ENCODE peak calls at places on chromosomes 7 and 10, in five cellular contexts. M is neural progenitor cell, S is K562, K is GM23338, G is MM.1S. V is an unnamed sample.

GRCh38 chr10:122509323-122509722 is 48.0 kb downstream of the HTRA1 start:
- DNase-seq in G (no peak), S (no peak), K (no peak), M (no peak), V (no peak)

GRCh38 chr7:137954614-137955013 is 47.3 kb downstream of the CREB3L2 start:
- DNase-seq in K (no peak), M (no peak), G (no peak), S (no peak), V (no peak)

GRCh38 chr10:86167762-86168128 is 198.8 kb downstream of the GRID1 start:
- DNase-seq in S (no peak), M (no peak), K (no peak), G (no peak), V (no peak)

GRCh38 chr7:77699056-77699455 is 2.8 kb downstream of the RSBN1L start:
- DNase-seq in K (no peak), S (no peak), M (peak; percentile 34), G (no peak), V (peak; percentile 47)

GRCh38 chr7:116779222-116779621 is 83.2 kb upstream of the CAPZA2 start:
- DNase-seq in S (no peak), M (no peak), G (no peak), K (no peak), V (no peak)

GRCh38 chr7:121187676-121188075 is 141.1 kb upstream of the WNT16 start:
- DNase-seq in M (no peak), G (no peak), K (no peak), S (no peak), V (no peak)

GRCh38 chr10:97502916-97503315 is 4.2 kb downstream of the UBTD1 start:
- DNase-seq in G (no peak), K (no peak), S (no peak), M (no peak), V (no peak)

GRCh38 chr7:16753932-16754571 is 497 bp downstream of the TSPAN13 start:
- DNase-seq in K (peak; percentile 79), G (peak; percentile 9), M (peak; percentile 89), S (peak; percentile 55), V (peak; percentile 35)

GRCh38 chr10:70120417-70120816 is 12.2 kb downstream of the AIFM2 start:
- DNase-seq in K (no peak), G (no peak), M (no peak), S (no peak), V (no peak)

GRCh38 chr7:24898691-24899090 is 81.3 kb downstream of the OSBPL3 start:
- DNase-seq in M (no peak), S (no peak), K (no peak), G (no peak), V (peak; percentile 49)

GRCh38 chr10:79181680-79182079 is 112.9 kb downstream of the ZMIZ1 start:
- DNase-seq in M (peak; percentile 39), K (no peak), S (no peak), G (no peak), V (no peak)

GRCh38 chr7:143381427-143382125 is 431 bp downstream of the ZYX start:
- DNase-seq in M (peak; percentile 45), S (peak; percentile 47), G (no peak), K (no peak), V (no peak)

GRCh38 chr10:3525832-3526449 is 259.1 kb downstream of the KLF6 start:
- DNase-seq in G (no peak), K (no peak), M (no peak), S (peak; percentile 55), V (no peak)

GRCh38 chr7:153529100-153529499 is 523.1 kb upstream of the DPP6 start:
- DNase-seq in M (no peak), S (no peak), K (no peak), G (no peak), V (no peak)

GRCh38 chr10:92419740-92420553 is 129.0 kb downstream of the MARCHF5 start:
- DNase-seq in G (no peak), K (peak; percentile 86), S (no peak), M (peak; percentile 13), V (no peak)

GRCh38 chr7:42237891-42238531 is 1.0 kb upstream of the GLI3 start:
- DNase-seq in K (peak; percentile 85), G (peak; percentile 39), S (peak; percentile 18), M (peak; percentile 88), V (no peak)

GRCh38 chr10:36885746-36886145 is 239.7 kb upstream of the ANKRD30A start:
- DNase-seq in K (no peak), G (no peak), M (no peak), S (no peak), V (no peak)

GRCh38 chr7:19116121-19117080 is 1.0 kb downstream of the TWIST1 start:
- DNase-seq in M (peak; percentile 64), G (peak; percentile 24), K (peak; percentile 63), S (no peak), V (no peak)

GRCh38 chr7:30896783-30897617 is 14.7 kb upstream of the AQP1 start:
- DNase-seq in S (peak; percentile 92), G (no peak), K (no peak), M (no peak), V (no peak)

GRCh38 chr10:114271779-114272167 is 32.7 kb downstream of the VWA2 start:
- DNase-seq in K (no peak), G (no peak), S (no peak), M (no peak), V (no peak)

GRCh38 chr7:44541028-44541869 is at the start of gene NPC1L1:
- DNase-seq in S (no peak), M (no peak), K (no peak), G (no peak), V (no peak)

GRCh38 chr10:3963191-3963673 is 178.2 kb upstream of the KLF6 start:
- DNase-seq in K (no peak), S (no peak), G (no peak), M (no peak), V (no peak)

GRCh38 chr10:13340626-13341370 is 7.3 kb downstream of the SEPHS1 start:
- DNase-seq in G (peak; percentile 89), S (no peak), M (no peak), K (no peak), V (peak; percentile 85)

GRCh38 chr7:130413201-130413600 is 27.6 kb downstream of the CEP41 start:
- DNase-seq in K (no peak), G (no peak), S (no peak), M (no peak), V (no peak)

GRCh38 chr10:91856637-91857036 is 52.6 kb downstream of the FGFBP3 start:
- DNase-seq in S (peak; percentile 6), M (peak; percentile 22), K (peak; percentile 62), G (peak; percentile 24), V (peak; percentile 5)

GRCh38 chr10:100650693-100651092 is 94.7 kb upstream of the PAX2 start:
- DNase-seq in S (no peak), K (no peak), M (no peak), G (no peak), V (no peak)

GRCh38 chr10:22969704-22970103 is 41.9 kb downstream of the ARMC3 start:
- DNase-seq in M (no peak), K (no peak), G (no peak), S (no peak), V (no peak)
- H4K20me1 ChIP-seq in M (no peaks in the 10 kb centered on the region), K (no peaks in the 10 kb centered on the region), G (no peaks in the 10 kb centered on the region), S (no peaks in the 10 kb centered on the region), V (no peaks in the 10 kb centered on the region)

GRCh38 chr10:927131-927530 is 4.4 kb downstream of the LARP4B start:
- DNase-seq in S (no peak), G (no peak), K (no peak), M (no peak), V (no peak)
- H4K20me1 ChIP-seq in S (peaks cover 60% of the 10 kb centered on the region), G (peaks cover 80% of the 10 kb centered on the region), K (peaks cover 70% of the 10 kb centered on the region), M (peaks cover 87% of the 10 kb centered on the region), V (peaks cover 51% of the 10 kb centered on the region)

GRCh38 chr10:58178811-58179210 is 88.9 kb downstream of the IPMK start:
- DNase-seq in K (no peak), G (no peak), S (peak; percentile 19), M (no peak), V (no peak)

GRCh38 chr10:58179238-58179637 is 88.5 kb downstream of the IPMK start:
- DNase-seq in M (no peak), S (peak; percentile 52), K (no peak), G (no peak), V (no peak)

GRCh38 chr10:58174831-58175230 is 92.9 kb downstream of the IPMK start:
- DNase-seq in M (no peak), K (no peak), G (no peak), S (no peak), V (no peak)

GRCh38 chr10:58175990-58176910 is 91.4 kb downstream of the IPMK start:
- DNase-seq in S (peak; percentile 27), G (no peak), K (peak; percentile 48), M (peak; percentile 45), V (no peak)

DNA sequence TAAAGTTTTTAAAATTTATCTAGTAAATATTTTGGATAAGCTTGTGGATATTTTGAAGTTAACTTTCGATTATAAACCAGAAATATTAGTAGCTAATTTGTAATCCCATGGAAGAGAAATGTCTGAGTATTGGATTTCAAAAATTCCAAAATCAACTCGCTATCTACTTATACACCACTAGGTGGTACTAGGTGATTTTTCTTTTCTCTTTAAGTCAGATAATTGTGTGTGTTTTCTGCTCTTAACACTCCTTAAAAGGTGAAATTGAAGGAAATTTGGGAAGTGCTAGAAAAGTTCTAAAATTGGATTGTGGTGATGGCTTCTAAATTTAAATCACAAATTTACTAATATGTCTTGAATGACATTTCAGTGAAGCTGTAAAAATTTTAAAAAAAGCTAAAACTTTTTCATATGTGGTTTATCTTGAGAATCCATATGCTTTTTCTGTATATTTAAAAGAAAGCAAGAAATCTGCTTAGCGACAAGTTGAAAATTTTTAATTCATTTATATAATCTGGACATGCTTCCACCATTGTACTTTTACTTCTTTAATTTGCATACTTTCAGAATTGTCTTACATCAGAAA is 90.2 kb downstream of the IPMK start:
- DNase-seq in K (peak; percentile 53), S (peak; percentile 21), G (peak; percentile 38), M (no peak), V (peak; percentile 35)
- H4K20me1 ChIP-seq in K (no peaks in the 10 kb centered on the region), S (no peaks in the 10 kb centered on the region), G (no peaks in the 10 kb centered on the region), M (no peaks in the 10 kb centered on the region), V (no peaks in the 10 kb centered on the region)

GRCh38 chr10:128080641-128081040 is 45.6 kb downstream of the MKI67 start:
- DNase-seq in K (no peak), S (no peak), G (peak; percentile 80), M (no peak), V (no peak)

GRCh38 chr10:128077155-128077875 is 48.9 kb downstream of the MKI67 start:
- DNase-seq in M (no peak), K (no peak), S (no peak), G (no peak), V (no peak)

GRCh38 chr10:128083191-128083895 is 42.9 kb downstream of the MKI67 start:
- DNase-seq in M (no peak), S (no peak), K (no peak), G (peak; percentile 92), V (no peak)

GRCh38 chr10:128078136-128078969 is 47.9 kb downstream of the MKI67 start:
- DNase-seq in G (peak; percentile 49), S (peak; percentile 45), M (peak; percentile 63), K (peak; percentile 77), V (peak; percentile 37)

DNA sequence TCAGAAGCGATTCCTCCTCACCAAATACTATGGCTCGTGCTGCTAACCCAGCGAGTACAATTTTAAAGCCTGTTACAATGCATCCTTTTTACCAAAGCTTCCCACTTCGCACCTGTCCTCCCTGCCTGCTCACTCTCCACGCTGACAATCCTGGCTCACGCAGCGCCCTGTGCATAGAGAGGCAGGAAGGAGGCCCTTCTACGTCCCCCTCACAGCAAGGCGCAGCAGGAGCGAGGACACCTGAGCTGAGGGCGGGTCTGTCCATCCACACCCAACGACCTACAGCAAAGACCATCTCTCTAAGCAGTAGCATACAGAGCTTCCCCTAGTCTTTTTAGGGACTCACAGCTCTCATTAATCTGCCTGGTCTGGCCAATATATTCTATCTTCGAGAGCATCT is 46.0 kb downstream of the MKI67 start:
- DNase-seq in G (no peak), S (no peak), M (no peak), K (no peak), V (no peak)
- H4K20me1 ChIP-seq in G (no peaks in the 10 kb centered on the region), S (peaks cover 5% of the 10 kb centered on the region), M (no peaks in the 10 kb centered on the region), K (no peaks in the 10 kb centered on the region), V (no peaks in the 10 kb centered on the region)

V was measured in OCI-LY7.